ENCODE peak calls at places on chromosome 4, in seven cellular contexts. L is IMR-90, X is mesendoderm, U is H1, K is neuronal stem cell, B is trophoblast cell, M is mesenchymal stem cell. D is an unnamed sample. For H3K4me1 and H3K79me1, the result is how much of the 10 kb centered on the place peaks cover.

GRCh38 chr4:20528508-20528907 is 171.8 kb upstream of the PACRGL start:
- DNase-seq in L (peak), X (no peak), U (no peak), K (no peak), B (no peak), M (peak), D (no peak)

GRCh38 chr4:103306870-103307345 is 108.8 kb upstream of the CENPE start:
- DNase-seq in L (no peak), X (peak), U (no peak), K (peak), B (peak), M (no peak), D (peak)

GRCh38 chr4:69764311-69764710 is 3.9 kb upstream of the SULT1B1 start:
- DNase-seq in L (no peak), X (no peak), U (no peak), K (no peak), B (no peak), M (no peak), D (no peak)

GRCh38 chr4:16655140-16655539 is 243.3 kb downstream of the LDB2 start:
- DNase-seq in L (no peak), X (no peak), U (no peak), K (no peak), B (no peak), M (no peak), D (no peak)

GRCh38 chr4:138751290-138751689 is 264.3 kb upstream of the NOCT start:
- DNase-seq in L (peak), X (no peak), U (no peak), K (no peak), B (peak), M (no peak), D (no peak)

GRCh38 chr4:55386840-55387239 is 8.9 kb upstream of the TMEM165 start:
- DNase-seq in L (no peak), X (no peak), U (no peak), K (no peak), B (peak), M (no peak), D (no peak)

GRCh38 chr4:110008540-110008939 is 95.9 kb downstream of the EGF start:
- DNase-seq in L (no peak), X (no peak), U (no peak), K (no peak), B (no peak), M (no peak), D (no peak)

GRCh38 chr4:40322853-40323252 is 12.3 kb upstream of the CHRNA9 start:
- DNase-seq in L (no peak), X (peak), U (no peak), K (no peak), B (peak), M (peak), D (no peak)

GRCh38 chr4:98539741-98540140 is 118.7 kb downstream of the TSPAN5 start:
- DNase-seq in L (no peak), X (no peak), U (no peak), K (no peak), B (no peak), M (no peak), D (no peak)

GRCh38 chr4:42965326-42965725 is 72.8 kb downstream of the GRXCR1 start:
- DNase-seq in L (no peak), X (peak), U (no peak), K (no peak), B (no peak), M (no peak), D (no peak)

GRCh38 chr4:112086036-112086434 is 59.2 kb upstream of the FAM241A start:
- DNase-seq in L (no peak), X (no peak), U (no peak), K (no peak), B (no peak), M (no peak), D (no peak)

GRCh38 chr4:169361741-169362140 is 91.0 kb upstream of the SH3RF1 start:
- DNase-seq in L (no peak), X (no peak), U (no peak), K (no peak), B (no peak), M (no peak), D (no peak)

GRCh38 chr4:5366421-5366820 is 315.1 kb downstream of the STK32B start:
- DNase-seq in L (peak), X (no peak), U (no peak), K (no peak), B (no peak), M (peak), D (no peak)

GRCh38 chr4:56512166-56512565 is 6.6 kb downstream of the ARL9 start:
- DNase-seq in L (peak), X (no peak), U (no peak), K (no peak), B (no peak), M (peak), D (no peak)

GRCh38 chr4:170875868-170876267 is 786.1 kb upstream of the AADAT start:
- DNase-seq in L (no peak), X (peak), U (no peak), K (no peak), B (no peak), M (no peak), D (no peak)

GRCh38 chr4:121057466-121057911 is 14.8 kb downstream of the NDNF start:
- DNase-seq in L (no peak), X (peak), U (no peak), K (peak), B (no peak), M (peak), D (no peak)

GRCh38 chr4:112063260-112063659 is 82.0 kb upstream of the FAM241A start:
- DNase-seq in L (no peak), X (no peak), U (no peak), K (no peak), B (no peak), M (no peak), D (no peak)

GRCh38 chr4:3492741-3493719 is 29.9 kb downstream of the DOK7 start:
- DNase-seq in L (peak), X (no peak), U (no peak), K (no peak), B (peak), M (no peak), D (no peak)

GRCh38 chr4:78022517-78022916 is 34.6 kb upstream of the FRAS1 start:
- DNase-seq in L (no peak), X (no peak), U (no peak), K (no peak), B (no peak), M (no peak), D (no peak)

GRCh38 chr4:33837043-33837442 is 2407.3 kb downstream of the ARAP2 start:
- DNase-seq in L (peak), X (peak), U (no peak), K (no peak), B (peak), M (peak), D (no peak)

GRCh38 chr4:164700471-164700870 is 53.5 kb upstream of the SMIM31 start:
- DNase-seq in L (no peak), X (peak), U (peak), K (peak), B (peak), M (no peak), D (peak)

GRCh38 chr4:165921546-165921945 is 48.5 kb downstream of the TLL1 start:
- DNase-seq in L (no peak), X (no peak), U (no peak), K (no peak), B (no peak), M (no peak), D (no peak)

GRCh38 chr4:61294001-61294400 is 93.9 kb downstream of the ADGRL3 start:
- DNase-seq in L (no peak), X (no peak), U (no peak), K (no peak), B (no peak), M (no peak), D (no peak)

GRCh38 chr4:31442236-31442635 is 722.1 kb downstream of the PCDH7 start:
- DNase-seq in L (no peak), X (peak), U (peak), K (no peak), B (no peak), M (no peak), D (peak)

GRCh38 chr4:102503301-102503746 is 2.2 kb downstream of the NFKB1 start:
- DNase-seq in L (no peak), X (no peak), U (no peak), K (no peak), B (no peak), M (no peak), D (no peak)

GRCh38 chr4:142376204-142376603 is 469.9 kb downstream of the INPP4B start:
- DNase-seq in L (no peak), X (no peak), U (no peak), K (no peak), B (no peak), M (no peak), D (no peak)

GRCh38 chr4:142378179-142378578 is 467.9 kb downstream of the INPP4B start:
- DNase-seq in L (no peak), X (no peak), U (no peak), K (no peak), B (no peak), M (no peak), D (no peak)

GRCh38 chr4:142377345-142378091 is 468.6 kb downstream of the INPP4B start:
- DNase-seq in L (no peak), X (no peak), U (no peak), K (no peak), B (peak), M (no peak), D (no peak)

GRCh38 chr4:142380052-142380598 is 466.0 kb downstream of the INPP4B start:
- DNase-seq in L (no peak), X (peak), U (no peak), K (no peak), B (no peak), M (peak), D (no peak)

GRCh38 chr4:142379277-142380051 is 466.6 kb downstream of the INPP4B start:
- DNase-seq in L (peak), X (peak), U (no peak), K (no peak), B (peak), M (peak), D (no peak)
- H3K4me1 ChIP-seq in L (under half), X (under half), U (under half), K (under half), B (under half), M (under half), D (under half)

DNA sequence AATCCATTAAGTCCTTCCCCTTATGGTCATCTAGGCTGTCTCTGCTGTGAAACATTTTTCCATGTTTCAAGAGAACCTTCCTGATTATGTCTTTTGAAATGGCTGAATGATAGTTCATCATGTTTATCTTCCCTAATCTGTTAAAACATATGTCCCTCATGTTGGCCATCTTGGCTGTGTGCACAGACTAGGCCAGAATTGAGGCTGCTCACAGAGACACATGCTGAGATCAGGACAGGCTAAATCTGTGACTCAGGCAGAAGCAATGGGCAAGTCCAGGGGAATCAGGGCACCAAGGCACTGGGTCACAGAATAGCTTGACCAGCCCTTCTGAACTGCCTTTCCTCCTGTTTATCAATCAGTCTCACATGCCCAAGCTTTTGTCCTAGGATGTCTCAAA is 78.3 kb downstream of the FHDC1 start:
- DNase-seq in L (peak), X (no peak), U (no peak), K (no peak), B (peak), M (no peak), D (no peak)
- H3K79me1 ChIP-seq in L (under half), X (under half), U (under half), K (under half), B (under half), M (under half), D (under half)

DNA sequence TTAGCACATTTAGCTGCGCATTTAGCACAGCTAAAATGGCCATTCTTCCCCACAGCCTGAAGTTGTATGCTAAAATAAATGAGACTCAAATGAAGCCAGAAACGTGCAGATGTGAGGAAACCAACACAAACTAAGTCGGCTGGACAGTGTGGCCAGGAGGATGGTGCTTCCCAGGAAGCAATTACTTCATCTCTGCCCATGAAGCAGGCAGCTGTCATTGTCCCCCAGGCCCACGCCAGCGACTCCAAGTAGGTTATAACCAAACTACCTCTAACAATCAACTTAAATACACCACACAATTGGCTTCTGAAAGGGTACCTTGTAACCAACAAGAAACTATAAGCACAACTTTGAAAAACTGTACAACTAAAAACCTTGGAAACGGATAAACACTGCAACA is 39.3 kb downstream of the AFAP1 start:
- DNase-seq in L (no peak), X (no peak), U (no peak), K (no peak), B (no peak), M (peak), D (no peak)
- H3K4me1 ChIP-seq in L (under half), X (under half), U (under half), K (under half), B (under half), M (under half), D (under half)

DNA sequence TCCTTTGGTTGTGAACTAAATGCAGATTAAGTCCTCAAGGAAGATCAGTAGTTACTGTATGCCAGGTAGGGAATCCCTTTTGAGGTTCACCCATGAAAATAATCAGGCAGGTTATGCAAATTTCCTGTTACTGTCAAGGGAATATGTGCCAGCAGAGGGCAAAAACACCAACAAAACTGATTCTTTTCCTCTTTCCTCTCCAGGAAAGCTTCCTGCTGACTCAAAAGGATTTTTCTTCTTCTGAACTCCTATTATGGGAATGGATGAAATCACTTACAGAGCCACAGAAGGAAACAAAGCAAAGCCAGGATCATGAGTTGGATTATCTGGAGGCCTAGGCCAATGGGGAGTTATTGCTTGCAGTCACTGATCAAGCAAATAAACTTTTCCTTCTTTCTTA is 49.8 kb downstream of the TMPRSS11F start:
- DNase-seq in L (no peak), X (peak), U (no peak), K (no peak), B (no peak), M (no peak), D (no peak)
- H3K79me1 ChIP-seq in L (under half), X (under half), U (under half), K (under half), B (under half), M (under half), D (under half)

DNA sequence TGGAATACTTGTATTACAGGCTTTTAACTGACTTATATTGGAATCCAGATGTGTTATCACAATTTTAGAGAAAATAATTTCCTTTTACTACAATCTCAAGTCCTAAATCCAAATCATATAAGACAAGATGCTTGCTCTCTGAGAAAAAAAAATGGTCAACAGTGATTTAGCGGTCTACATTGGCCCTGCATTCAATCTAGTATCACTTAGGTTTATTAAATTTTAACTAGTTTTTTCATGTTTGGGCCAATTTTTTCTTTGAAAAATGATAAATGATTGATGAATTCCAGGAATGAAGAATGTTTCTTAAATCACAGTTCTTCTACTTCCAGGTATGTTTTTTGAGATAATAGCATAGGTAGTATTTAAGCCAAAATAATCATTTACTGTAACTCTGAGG is 2.8 kb upstream of the FGG start:
- DNase-seq in L (no peak), X (no peak), U (no peak), K (no peak), B (no peak), M (no peak), D (no peak)
- H3K4me1 ChIP-seq in L (under half), X (under half), U (under half), K (under half), B (under half), M (under half), D (under half)

D was measured in H9.